ENCODE peak calls at places on chromosome 18, in nine cellular contexts. One of them, this sample, is unnamed.
A peak's percentile ranks its signal among the peaks of the same experiment; 100 is the strongest.

GRCh38 chr18:44852216-44852615 is 171.5 kb downstream of the SETBP1 start:
- DNase-seq in IMR-90: no peak
- DNase-seq in suprapubic skin: no peak
- DNase-seq in body of pancreas: no peak
- DNase-seq in ovary: no peak
- DNase-seq in A549: no peak
- DNase-seq in tibial nerve: no peak
- DNase-seq in heart left ventricle: no peak
- DNase-seq in upper lobe of left lung: no peak
- DNase-seq in this sample: no peak

GRCh38 chr18:13516855-13517254 is 209.5 kb downstream of the FAM210A start:
- DNase-seq in IMR-90: no peak
- DNase-seq in suprapubic skin: no peak
- DNase-seq in body of pancreas: no peak
- DNase-seq in ovary: no peak
- DNase-seq in A549: no peak
- DNase-seq in tibial nerve: no peak
- DNase-seq in heart left ventricle: no peak
- DNase-seq in upper lobe of left lung: no peak
- DNase-seq in this sample: no peak

GRCh38 chr18:37537868-37538525 is 27.6 kb downstream of the CELF4 start:
- DNase-seq in IMR-90: peak; percentile 44
- DNase-seq in suprapubic skin: peak; percentile 66
- DNase-seq in body of pancreas: peak; percentile 76
- DNase-seq in ovary: peak; percentile 87
- DNase-seq in A549: peak; percentile 66
- DNase-seq in tibial nerve: peak; percentile 55
- DNase-seq in heart left ventricle: peak; percentile 69
- DNase-seq in upper lobe of left lung: peak; percentile 69
- DNase-seq in this sample: peak; percentile 47

GRCh38 chr18:48754993-48755473 is 195.7 kb downstream of the SMAD7 start:
- DNase-seq in IMR-90: no peak
- DNase-seq in suprapubic skin: no peak
- DNase-seq in body of pancreas: no peak
- DNase-seq in ovary: no peak
- DNase-seq in A549: no peak
- DNase-seq in tibial nerve: no peak
- DNase-seq in heart left ventricle: no peak
- DNase-seq in upper lobe of left lung: no peak
- DNase-seq in this sample: no peak

GRCh38 chr18:46278481-46279465 is 174.6 kb downstream of the HAUS1 start:
- DNase-seq in IMR-90: peak; percentile 74
- DNase-seq in suprapubic skin: no peak
- DNase-seq in body of pancreas: no peak
- DNase-seq in ovary: no peak
- DNase-seq in A549: no peak
- DNase-seq in tibial nerve: no peak
- DNase-seq in heart left ventricle: no peak
- DNase-seq in upper lobe of left lung: no peak
- DNase-seq in this sample: peak; percentile 38

GRCh38 chr18:60021556-60021955 is 121.8 kb downstream of the PMAIP1 start:
- DNase-seq in IMR-90: no peak
- DNase-seq in suprapubic skin: no peak
- DNase-seq in body of pancreas: no peak
- DNase-seq in ovary: no peak
- DNase-seq in A549: no peak
- DNase-seq in tibial nerve: no peak
- DNase-seq in heart left ventricle: no peak
- DNase-seq in upper lobe of left lung: no peak
- DNase-seq in this sample: no peak

GRCh38 chr18:42048150-42048549 is 93.1 kb downstream of the PIK3C3 start:
- DNase-seq in IMR-90: peak; percentile 93
- DNase-seq in suprapubic skin: no peak
- DNase-seq in body of pancreas: no peak
- DNase-seq in ovary: no peak
- DNase-seq in A549: no peak
- DNase-seq in tibial nerve: no peak
- DNase-seq in heart left ventricle: no peak
- DNase-seq in upper lobe of left lung: no peak
- DNase-seq in this sample: no peak

GRCh38 chr18:48663931-48664847 is 125.4 kb downstream of the CTIF start:
- DNase-seq in IMR-90: peak; percentile 36
- DNase-seq in suprapubic skin: no peak
- DNase-seq in body of pancreas: peak; percentile 78
- DNase-seq in ovary: peak; percentile 85
- DNase-seq in A549: peak; percentile 60
- DNase-seq in tibial nerve: peak; percentile 67
- DNase-seq in heart left ventricle: peak; percentile 64
- DNase-seq in upper lobe of left lung: peak; percentile 73
- DNase-seq in this sample: peak; percentile 47

GRCh38 chr18:55856191-55856590 is 268.2 kb upstream of the TCF4 start:
- DNase-seq in IMR-90: peak; percentile 90
- DNase-seq in suprapubic skin: no peak
- DNase-seq in body of pancreas: no peak
- DNase-seq in ovary: no peak
- DNase-seq in A549: peak; percentile 18
- DNase-seq in tibial nerve: no peak
- DNase-seq in heart left ventricle: no peak
- DNase-seq in upper lobe of left lung: no peak
- DNase-seq in this sample: no peak

GRCh38 chr18:22223961-22224322 is 54.6 kb downstream of the GATA6 start:
- DNase-seq in IMR-90: no peak
- DNase-seq in suprapubic skin: no peak
- DNase-seq in body of pancreas: no peak
- DNase-seq in ovary: no peak
- DNase-seq in A549: no peak
- DNase-seq in tibial nerve: no peak
- DNase-seq in heart left ventricle: no peak
- DNase-seq in upper lobe of left lung: no peak
- DNase-seq in this sample: no peak

GRCh38 chr18:79438089-79438488 is 42.4 kb downstream of the NFATC1 start:
- DNase-seq in IMR-90: no peak
- DNase-seq in suprapubic skin: no peak
- DNase-seq in body of pancreas: no peak
- DNase-seq in ovary: peak; percentile 69
- DNase-seq in A549: no peak
- DNase-seq in tibial nerve: no peak
- DNase-seq in heart left ventricle: no peak
- DNase-seq in upper lobe of left lung: no peak
- DNase-seq in this sample: no peak

GRCh38 chr18:79436556-79437275 is 41.0 kb downstream of the NFATC1 start:
- DNase-seq in IMR-90: no peak
- DNase-seq in suprapubic skin: no peak
- DNase-seq in body of pancreas: no peak
- DNase-seq in ovary: no peak
- DNase-seq in A549: no peak
- DNase-seq in tibial nerve: no peak
- DNase-seq in heart left ventricle: no peak
- DNase-seq in upper lobe of left lung: no peak
- DNase-seq in this sample: no peak

GRCh38 chr18:79433431-79433830 is 37.7 kb downstream of the NFATC1 start:
- DNase-seq in IMR-90: no peak
- DNase-seq in suprapubic skin: no peak
- DNase-seq in body of pancreas: no peak
- DNase-seq in ovary: no peak
- DNase-seq in A549: no peak
- DNase-seq in tibial nerve: no peak
- DNase-seq in heart left ventricle: no peak
- DNase-seq in upper lobe of left lung: no peak
- DNase-seq in this sample: no peak

GRCh38 chr18:79432376-79433120 is 36.8 kb downstream of the NFATC1 start:
- DNase-seq in IMR-90: no peak
- DNase-seq in suprapubic skin: no peak
- DNase-seq in body of pancreas: no peak
- DNase-seq in ovary: no peak
- DNase-seq in A549: no peak
- DNase-seq in tibial nerve: no peak
- DNase-seq in heart left ventricle: no peak
- DNase-seq in upper lobe of left lung: no peak
- DNase-seq in this sample: no peak

GRCh38 chr18:79434611-79435010 is 38.9 kb downstream of the NFATC1 start:
- DNase-seq in IMR-90: no peak
- DNase-seq in suprapubic skin: no peak
- DNase-seq in body of pancreas: no peak
- DNase-seq in ovary: no peak
- DNase-seq in A549: no peak
- DNase-seq in tibial nerve: no peak
- DNase-seq in heart left ventricle: no peak
- DNase-seq in upper lobe of left lung: no peak
- DNase-seq in this sample: no peak
- TF ChIP-seq POLR2A in IMR-90: no peak
- TF ChIP-seq POLR2A in suprapubic skin: no peak
- TF ChIP-seq POLR2A in body of pancreas: no peak
- TF ChIP-seq POLR2A in ovary: no peak
- TF ChIP-seq POLR2A in A549: no peak
- TF ChIP-seq POLR2A in tibial nerve: no peak
- TF ChIP-seq POLR2A in heart left ventricle: no peak
- TF ChIP-seq POLR2A in upper lobe of left lung: no peak
- TF ChIP-seq POLR2A in this sample: no peak

DNA sequence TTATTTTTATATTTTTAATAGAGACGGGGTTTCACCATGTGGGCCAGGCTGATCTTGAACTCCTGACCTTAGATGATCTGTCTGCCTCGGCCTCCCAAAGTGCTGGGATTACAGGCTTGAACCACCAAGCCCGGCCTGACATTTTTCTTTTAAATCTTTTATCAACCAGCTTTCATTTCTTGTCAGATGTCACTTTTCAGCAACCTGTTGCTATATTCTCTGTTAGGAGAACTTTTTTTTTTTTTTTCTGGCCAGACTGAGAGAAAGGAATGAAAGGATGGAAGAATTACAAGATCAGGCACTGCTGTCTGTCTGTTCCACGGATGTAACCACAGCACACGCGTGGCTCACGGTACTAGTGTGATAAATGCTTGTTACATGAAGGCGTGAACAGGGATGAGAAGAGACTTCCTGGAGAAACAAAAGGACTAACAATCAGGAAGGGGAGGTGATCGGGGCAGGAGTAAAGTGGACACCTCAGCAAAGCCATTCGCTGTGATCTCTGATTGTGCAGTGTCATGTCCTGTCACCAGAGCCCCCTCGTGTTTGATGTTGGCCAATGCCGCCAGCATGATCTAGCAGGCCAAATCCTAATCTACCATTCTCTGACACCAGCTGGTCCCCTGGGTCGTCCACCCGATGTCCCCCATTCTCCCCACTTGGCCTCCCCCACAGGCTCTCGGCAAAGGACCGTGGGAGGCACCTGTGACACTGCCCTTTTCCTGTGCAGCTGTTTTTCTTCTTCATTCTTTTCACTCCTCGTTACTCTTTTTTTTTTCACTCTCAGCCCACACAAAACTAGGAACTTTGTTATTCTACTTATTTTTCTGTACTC is 146.6 kb downstream of the TGIF1 start:
- DNase-seq in IMR-90: peak; percentile 58
- DNase-seq in suprapubic skin: no peak
- DNase-seq in body of pancreas: no peak
- DNase-seq in ovary: no peak
- DNase-seq in A549: no peak
- DNase-seq in tibial nerve: peak; percentile 39
- DNase-seq in heart left ventricle: peak; percentile 57
- DNase-seq in upper lobe of left lung: peak; percentile 76
- DNase-seq in this sample: peak; percentile 98
- TF ChIP-seq POLR2A in IMR-90: no peak
- TF ChIP-seq POLR2A in suprapubic skin: no peak
- TF ChIP-seq POLR2A in body of pancreas: no peak
- TF ChIP-seq POLR2A in ovary: no peak
- TF ChIP-seq POLR2A in A549: no peak
- TF ChIP-seq POLR2A in tibial nerve: no peak
- TF ChIP-seq POLR2A in heart left ventricle: no peak
- TF ChIP-seq POLR2A in upper lobe of left lung: no peak
- TF ChIP-seq POLR2A in this sample: peak; percentile 88

DNA sequence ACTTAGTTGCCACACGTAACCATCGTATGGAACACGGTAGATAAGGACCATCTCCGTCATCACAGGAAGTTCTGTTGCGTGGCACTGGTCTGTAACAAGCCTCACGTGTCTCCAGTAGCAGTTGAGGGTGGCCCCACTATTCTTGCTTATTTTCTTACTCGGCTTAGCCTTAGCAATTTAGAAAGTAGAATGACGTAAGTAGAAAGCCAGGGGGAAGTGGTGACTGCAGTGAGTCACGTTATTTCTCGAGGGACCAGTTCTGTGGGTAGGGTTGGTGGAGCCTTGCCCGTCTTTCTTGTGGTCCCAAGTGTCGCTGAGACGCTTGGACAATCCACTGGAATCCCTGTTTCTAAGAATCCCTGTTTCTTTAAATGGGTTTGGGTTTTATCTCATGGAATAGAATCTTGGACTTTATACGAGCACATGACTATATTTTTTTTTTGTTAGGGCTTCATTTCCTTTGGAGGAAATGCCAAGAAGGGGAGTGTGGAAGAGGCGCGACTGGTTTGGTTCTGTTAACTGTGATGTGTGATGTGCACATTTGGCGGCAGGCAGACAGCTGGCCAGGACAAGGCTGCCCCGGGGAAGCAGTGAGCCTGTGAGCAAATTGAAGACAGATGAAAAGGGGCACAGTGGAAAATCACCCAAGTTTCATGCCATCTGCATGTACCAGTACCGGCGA is 96.2 kb downstream of the CABLES1 start:
- DNase-seq in IMR-90: peak; percentile 92
- DNase-seq in suprapubic skin: peak; percentile 92
- DNase-seq in body of pancreas: peak; percentile 21
- DNase-seq in ovary: no peak
- DNase-seq in A549: no peak
- DNase-seq in tibial nerve: peak; percentile 47
- DNase-seq in heart left ventricle: peak; percentile 74
- DNase-seq in upper lobe of left lung: peak; percentile 78
- DNase-seq in this sample: peak; percentile 38
- TF ChIP-seq POLR2A in IMR-90: no peak
- TF ChIP-seq POLR2A in suprapubic skin: no peak
- TF ChIP-seq POLR2A in body of pancreas: no peak
- TF ChIP-seq POLR2A in ovary: no peak
- TF ChIP-seq POLR2A in A549: no peak
- TF ChIP-seq POLR2A in tibial nerve: no peak
- TF ChIP-seq POLR2A in heart left ventricle: no peak
- TF ChIP-seq POLR2A in upper lobe of left lung: no peak
- TF ChIP-seq POLR2A in this sample: no peak

DNA sequence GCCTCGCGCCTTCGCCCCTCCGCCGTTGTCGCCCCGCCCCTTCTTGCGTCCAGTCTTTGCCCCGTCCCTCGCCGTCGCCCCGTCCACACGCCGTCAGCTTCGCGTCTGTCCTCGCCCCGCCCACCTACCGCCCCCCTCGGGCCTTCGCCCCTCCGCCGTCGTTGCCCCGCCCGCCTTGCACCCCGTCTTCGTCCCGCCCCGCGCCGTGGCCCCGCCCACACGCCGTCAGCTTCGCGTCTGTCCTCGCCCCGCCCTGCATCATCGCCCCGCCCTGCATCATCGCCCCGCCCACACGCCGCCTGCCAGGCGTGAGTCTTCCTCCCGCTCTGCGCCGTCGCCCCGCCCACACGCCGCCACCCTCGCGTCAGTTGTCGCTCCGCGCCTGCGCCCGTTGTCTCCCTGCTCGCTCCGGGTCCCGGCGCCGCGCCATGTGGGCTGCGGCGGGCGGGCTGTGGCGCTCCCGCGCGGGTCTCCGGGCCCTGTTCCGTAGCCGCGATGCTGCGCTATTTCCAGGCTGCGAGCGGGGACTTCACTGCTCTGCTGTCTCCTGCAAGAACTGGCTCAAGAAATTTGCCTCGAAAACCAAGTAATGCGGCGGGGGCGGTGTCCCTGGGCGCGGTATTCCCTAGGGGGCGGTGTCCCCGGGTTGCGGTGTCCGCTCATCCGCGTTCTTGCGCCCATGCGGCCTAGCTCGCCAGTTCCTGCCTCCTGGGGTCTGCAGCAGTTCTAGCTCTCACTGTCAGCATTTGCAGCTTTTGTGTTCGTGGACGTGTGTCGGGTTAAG is at the start of gene RBFA:
- DNase-seq in IMR-90: peak; percentile 98
- DNase-seq in suprapubic skin: peak; percentile 100
- DNase-seq in body of pancreas: peak; percentile 100
- DNase-seq in ovary: peak; percentile 99
- DNase-seq in A549: peak; percentile 69
- DNase-seq in tibial nerve: peak; percentile 98
- DNase-seq in heart left ventricle: peak; percentile 100
- DNase-seq in upper lobe of left lung: peak; percentile 98
- DNase-seq in this sample: peak; percentile 100
- TF ChIP-seq POLR2A in IMR-90: peak; percentile 73
- TF ChIP-seq POLR2A in suprapubic skin: no peak
- TF ChIP-seq POLR2A in body of pancreas: peak; percentile 42
- TF ChIP-seq POLR2A in ovary: peak; percentile 31
- TF ChIP-seq POLR2A in A549: peak; percentile 69
- TF ChIP-seq POLR2A in tibial nerve: peak; percentile 75
- TF ChIP-seq POLR2A in heart left ventricle: peak; percentile 81
- TF ChIP-seq POLR2A in upper lobe of left lung: no peak
- TF ChIP-seq POLR2A in this sample: peak; percentile 71